ENCODE peak calls at places on chromosomes 11 and 22, in seven cellular contexts. F, E, T, J, K, P and V are unnamed samples.

GRCh38 chr22:32558681-32559355 is 84.2 kb downstream of the FBXO7 start:
- DNase-seq in T (no peak), P (no peak), E (peak), F (peak), J (no peak), K (no peak), V (no peak)

GRCh38 chr11:46489668-46490560 is 98.3 kb upstream of the CHRM4 start:
- DNase-seq in T (no peak), J (peak), E (peak), F (no peak), K (peak), P (peak), V (peak)

GRCh38 chr22:26383968-26384576 is 45.0 kb upstream of the ASPHD2 start:
- DNase-seq in T (no peak), P (no peak), K (no peak), F (no peak), E (no peak), J (no peak), V (peak)

GRCh38 chr22:27962268-27963191 is 43.5 kb upstream of the PITPNB start:
- DNase-seq in K (peak), P (no peak), T (no peak), F (no peak), E (peak), J (no peak), V (no peak)

GRCh38 chr11:63843042-63843441 is 4.1 kb downstream of the MARK2 start:
- DNase-seq in F (no peak), K (no peak), E (no peak), P (no peak), J (no peak), T (no peak), V (no peak)

GRCh38 chr22:49964493-49965290 is 4.1 kb downstream of the PIM3 start:
- DNase-seq in T (no peak), K (no peak), J (no peak), F (no peak), P (no peak), E (no peak), V (no peak)

GRCh38 chr11:45933846-45934579 is 11.6 kb downstream of the LARGE2 start:
- DNase-seq in T (no peak), P (no peak), J (no peak), F (no peak), K (no peak), E (no peak), V (no peak)

GRCh38 chr22:17705565-17706450 is 67.3 kb downstream of the BCL2L13 start:
- DNase-seq in K (no peak), F (no peak), T (no peak), P (no peak), J (no peak), E (peak), V (no peak)

GRCh38 chr11:46363031-46363407 is 15.8 kb downstream of the DGKZ start:
- DNase-seq in E (peak), K (peak), T (no peak), P (no peak), J (no peak), F (no peak), V (no peak)

GRCh38 chr11:61834278-61835004 is 6.3 kb downstream of the FADS2 start:
- DNase-seq in K (no peak), F (peak), P (peak), E (peak), J (no peak), T (no peak), V (peak)

GRCh38 chr22:43337385-43337784 is 5.8 kb downstream of the SCUBE1 start:
- DNase-seq in P (no peak), K (no peak), E (peak), F (no peak), J (no peak), T (no peak), V (no peak)

GRCh38 chr11:4551346-4551979 is 6.5 kb downstream of the OR52M1 start:
- DNase-seq in T (no peak), K (no peak), J (no peak), P (peak), E (no peak), F (no peak), V (peak)

GRCh38 chr11:26599876-26600434 is 27.9 kb upstream of the MUC15 start:
- DNase-seq in F (no peak), P (no peak), T (no peak), K (no peak), J (no peak), E (no peak), V (no peak)

GRCh38 chr11:71251761-71252433 is 480 bp downstream of the SHANK2 start:
- DNase-seq in J (no peak), F (no peak), P (peak), T (no peak), E (no peak), K (peak), V (peak)

GRCh38 chr11:130786586-130786985 is 129.7 kb downstream of the SNX19 start:
- DNase-seq in P (no peak), F (no peak), K (no peak), T (no peak), E (peak), J (no peak), V (no peak)

GRCh38 chr11:110345756-110346155 is 49.3 kb upstream of the RDX start:
- DNase-seq in E (no peak), P (no peak), K (no peak), J (no peak), T (no peak), F (no peak), V (no peak)

GRCh38 chr11:1231396-1232327 is 8.8 kb downstream of the MUC5B start:
- DNase-seq in J (no peak), F (no peak), E (no peak), T (no peak), K (peak), P (no peak), V (no peak)

GRCh38 chr22:42180349-42180842 is 49.8 kb upstream of the CYP2D6 start:
- DNase-seq in T (peak), J (no peak), E (peak), F (no peak), P (no peak), K (no peak), V (no peak)

GRCh38 chr11:120573756-120574354 is 62.3 kb downstream of the GRIK4 start:
- DNase-seq in J (no peak), E (peak), T (no peak), K (no peak), P (no peak), F (no peak), V (no peak)

GRCh38 chr11:14499178-14499559 is 442 bp downstream of the COPB1 start:
- DNase-seq in K (peak), T (peak), P (no peak), F (no peak), E (peak), J (no peak), V (peak)

GRCh38 chr11:12092714-12093113 is 17.7 kb upstream of the MICAL2 start:
- DNase-seq in F (no peak), T (no peak), J (no peak), K (peak), E (no peak), P (no peak), V (no peak)